ENCODE peak calls at places on chromosomes 3 and 15, in four cellular contexts. M is GM12878, W is SK-N-SH, H is K562. Q is an unnamed sample.

GRCh38 chr3:188584162-188584529 is 430.2 kb downstream of the LPP start:
- DNase-seq in M (no peak), W (no peak), H (no peak), Q (no peak)

GRCh38 chr3:189908646-189909045 is 212.1 kb downstream of the P3H2 start:
- DNase-seq in M (no peak), W (no peak), H (no peak), Q (no peak)

GRCh38 chr3:126606021-126606420 is 47.3 kb upstream of the C3orf22 start:
- DNase-seq in M (no peak), W (no peak), H (no peak), Q (no peak)

GRCh38 chr3:174862101-174862500 is 3.0 kb downstream of the NAALADL2 start:
- DNase-seq in M (no peak), W (no peak), H (no peak), Q (peak)

GRCh38 chr3:162487138-162487537 is 990.5 kb downstream of the OTOL1 start:
- DNase-seq in M (no peak), W (no peak), H (no peak), Q (no peak)

GRCh38 chr3:11575964-11576363 is 67.8 kb downstream of the VGLL4 start:
- DNase-seq in M (no peak), W (no peak), H (no peak), Q (no peak)

GRCh38 chr3:151926956-151927355 is 53.5 kb downstream of the SUCNR1 start:
- DNase-seq in M (no peak), W (no peak), H (no peak), Q (no peak)

GRCh38 chr3:187321766-187322165 is 30.2 kb upstream of the MASP1 start:
- DNase-seq in M (no peak), W (no peak), H (no peak), Q (no peak)

GRCh38 chr3:191492601-191493000 is 31.6 kb downstream of the PYDC2 start:
- DNase-seq in M (no peak), W (no peak), H (no peak), Q (no peak)

GRCh38 chr3:28240440-28240839 is 979 bp upstream of the CMC1 start:
- DNase-seq in M (no peak), W (no peak), H (no peak), Q (peak)

GRCh38 chr3:98954242-98954641 is 52.7 kb upstream of the DCBLD2 start:
- DNase-seq in M (no peak), W (no peak), H (no peak), Q (no peak)

GRCh38 chr3:184697845-184698244 is 14.0 kb downstream of the MAGEF1 start:
- DNase-seq in M (no peak), W (peak), H (no peak), Q (no peak)

GRCh38 chr15:60208708-60209107 is 189.1 kb downstream of the ANXA2 start:
- DNase-seq in M (no peak), W (no peak), H (no peak), Q (no peak)

GRCh38 chr15:69823223-69823907 is 274.4 kb downstream of the TLE3 start:
- DNase-seq in M (no peak), W (peak), H (peak), Q (no peak)

GRCh38 chr3:178513539-178514410 is 22.5 kb upstream of the KCNMB2 start:
- DNase-seq in M (no peak), W (no peak), H (no peak), Q (no peak)

GRCh38 chr3:177744873-177745646 is 547.8 kb upstream of the TBL1XR1 start:
- DNase-seq in M (no peak), W (no peak), H (no peak), Q (no peak)

GRCh38 chr3:181278468-181279238 is 289.1 kb upstream of the DNAJC19 start:
- DNase-seq in M (no peak), W (peak), H (peak), Q (no peak)

GRCh38 chr15:31440754-31441298 is 114.2 kb downstream of the KLF13 start:
- DNase-seq in M (no peak), W (peak), H (peak), Q (no peak)

GRCh38 chr3:55060921-55061555 is 133.2 kb upstream of the LRTM1 start:
- DNase-seq in M (no peak), W (no peak), H (no peak), Q (no peak)

GRCh38 chr3:184361932-184362667 is 590 bp downstream of the POLR2H start:
- DNase-seq in M (no peak), W (peak), H (peak), Q (no peak)

GRCh38 chr3:66378256-66378655 is 122.6 kb downstream of the LRIG1 start:
- DNase-seq in M (no peak), W (peak), H (peak), Q (no peak)

DNA sequence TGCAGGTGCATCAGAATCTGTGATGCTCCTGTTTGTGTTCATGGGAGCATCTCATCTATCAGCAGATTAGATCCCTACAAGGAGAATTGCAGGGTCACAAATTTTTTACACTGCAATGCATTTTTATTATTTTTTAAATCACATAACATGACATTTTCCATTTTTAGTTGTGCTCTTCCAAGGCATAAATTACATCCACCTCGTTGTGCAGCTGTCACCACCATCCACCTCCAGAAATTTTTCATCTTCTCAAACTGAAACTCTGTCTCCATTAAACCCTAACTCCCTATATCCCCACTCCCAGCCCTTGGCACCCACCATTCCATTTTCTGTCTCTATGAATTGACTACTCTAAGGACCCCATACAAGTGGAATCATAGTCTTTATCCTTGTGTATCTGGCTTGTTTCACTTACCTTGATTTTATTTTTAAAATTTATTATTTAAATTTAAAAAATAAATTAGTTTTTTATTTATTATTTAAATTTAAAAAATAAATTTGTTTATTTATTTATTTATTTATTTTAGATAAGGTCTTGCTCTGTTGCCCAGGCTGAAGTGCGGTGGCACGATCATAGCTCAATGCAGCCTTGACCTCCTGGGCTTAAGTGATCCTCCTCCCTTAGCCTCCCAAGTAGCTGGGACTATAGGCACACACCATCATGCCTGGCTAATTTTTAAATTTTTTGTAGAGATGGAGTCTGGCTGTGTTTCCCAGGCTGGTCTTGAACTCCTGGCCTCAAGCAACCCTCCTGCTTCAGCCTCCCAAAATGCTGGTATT is 47.7 kb downstream of the FBLN2 start:
- DNase-seq in M (no peak), W (no peak), H (no peak), Q (no peak)
- TF ChIP-seq NRF1 in M (no peak), W (no peak), H (no peak), Q (no peak)

GRCh38 chr3:69095636-69096035 is 10.9 kb downstream of the ARL6IP5 start:
- DNase-seq in M (no peak), W (no peak), H (no peak), Q (no peak)
- TF ChIP-seq NRF1 in M (no peak), W (no peak), H (no peak), Q (no peak)

GRCh38 chr3:129473067-129473765 is 33.2 kb downstream of the IFT122 start:
- DNase-seq in M (no peak), W (no peak), H (no peak), Q (no peak)

GRCh38 chr3:129475863-129476262 is 35.8 kb downstream of the IFT122 start:
- DNase-seq in M (no peak), W (no peak), H (no peak), Q (no peak)

GRCh38 chr3:129476586-129476985 is 36.6 kb downstream of the IFT122 start:
- DNase-seq in M (no peak), W (no peak), H (no peak), Q (no peak)

GRCh38 chr3:129474986-129475804 is 35.2 kb downstream of the IFT122 start:
- DNase-seq in M (no peak), W (no peak), H (no peak), Q (no peak)

GRCh38 chr3:129473766-129474152 is 33.7 kb downstream of the IFT122 start:
- DNase-seq in M (no peak), W (no peak), H (no peak), Q (no peak)
- TF ChIP-seq NRF1 in M (no peak), W (no peak), H (no peak), Q (no peak)

DNA sequence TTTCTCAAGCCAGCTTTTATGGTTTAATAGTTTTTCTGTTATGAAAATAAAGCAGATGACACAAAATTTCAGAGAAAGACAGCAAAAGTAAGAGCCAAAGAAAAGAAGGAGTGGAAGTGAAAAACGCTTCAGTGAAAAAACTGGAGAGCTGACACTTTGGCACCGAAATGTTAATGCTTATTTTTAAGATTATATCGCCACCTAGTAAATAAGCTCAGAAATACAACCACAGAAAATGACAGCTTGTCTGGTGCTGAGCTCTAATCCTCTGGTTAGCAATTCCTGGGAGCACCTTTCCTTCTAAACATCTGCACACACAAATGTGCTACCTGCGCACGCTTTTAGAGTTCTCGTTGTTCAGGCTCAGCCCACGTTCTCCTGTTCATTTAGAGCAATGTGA is 101.7 kb downstream of the ZPLD1 start:
- DNase-seq in M (no peak), W (peak), H (no peak), Q (no peak)
- TF ChIP-seq NRF1 in M (no peak), W (no peak), H (no peak), Q (no peak)

DNA sequence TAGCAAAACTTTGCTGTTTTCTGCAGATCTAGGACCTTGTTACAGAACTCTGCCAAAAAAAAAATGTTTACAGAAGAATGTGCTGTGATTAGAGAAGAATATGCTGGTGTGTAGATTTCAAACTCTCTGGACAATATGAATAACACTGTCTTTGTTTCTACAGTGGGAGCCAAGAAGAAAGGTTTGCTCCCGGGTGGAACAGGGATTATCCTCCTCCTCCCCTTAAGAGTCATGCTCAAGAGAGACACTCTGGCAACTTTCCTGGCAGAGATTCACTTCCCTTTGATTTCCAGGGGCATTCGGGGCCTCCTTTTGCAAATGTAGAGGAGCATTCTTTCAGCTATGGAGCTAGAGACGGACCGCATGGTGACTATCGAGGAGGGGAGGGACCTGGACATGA is 27.4 kb downstream of the RBM6 start:
- DNase-seq in M (no peak), W (no peak), H (no peak), Q (no peak)
- TF ChIP-seq NRF1 in M (no peak), W (no peak), H (no peak), Q (no peak)

DNA sequence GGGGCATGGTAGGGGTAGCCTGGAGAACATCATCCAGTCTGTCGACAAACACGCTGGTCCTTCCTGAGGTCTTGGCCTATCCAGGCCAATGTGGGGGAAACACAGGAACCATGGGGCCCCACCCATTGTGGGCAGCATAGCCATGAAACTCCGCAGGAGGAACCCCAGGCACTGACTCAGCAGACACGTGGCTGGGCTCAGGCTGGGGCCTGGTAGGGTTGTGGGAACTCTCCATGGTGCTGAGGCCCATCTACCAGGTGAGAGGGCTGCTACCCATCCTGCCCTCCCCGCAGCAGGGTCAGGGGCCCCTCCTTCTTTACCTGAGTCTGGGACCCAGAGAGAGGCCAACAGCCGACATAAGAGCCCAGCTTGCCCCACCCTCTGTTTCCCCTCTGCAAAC is 22.6 kb upstream of the CACNA2D2 start:
- DNase-seq in M (no peak), W (no peak), H (peak), Q (peak)
- TF ChIP-seq NRF1 in M (no peak), W (no peak), H (no peak), Q (no peak)

GRCh38 chr15:91408476-91409076 is 308.5 kb downstream of the SV2B start:
- DNase-seq in M (no peak), W (peak), H (no peak), Q (no peak)

GRCh38 chr15:91412529-91412928 is 312.5 kb downstream of the SV2B start:
- DNase-seq in M (no peak), W (no peak), H (no peak), Q (no peak)

GRCh38 chr15:91411570-91411969 is 311.5 kb downstream of the SV2B start:
- DNase-seq in M (no peak), W (no peak), H (no peak), Q (no peak)

GRCh38 chr15:91409430-91409829 is 309.4 kb downstream of the SV2B start:
- DNase-seq in M (no peak), W (no peak), H (no peak), Q (no peak)

GRCh38 chr15:91407237-91407889 is 307.3 kb downstream of the SV2B start:
- DNase-seq in M (no peak), W (no peak), H (no peak), Q (no peak)
- TF ChIP-seq NRF1 in M (no peak), W (no peak), H (no peak), Q (no peak)

DNA sequence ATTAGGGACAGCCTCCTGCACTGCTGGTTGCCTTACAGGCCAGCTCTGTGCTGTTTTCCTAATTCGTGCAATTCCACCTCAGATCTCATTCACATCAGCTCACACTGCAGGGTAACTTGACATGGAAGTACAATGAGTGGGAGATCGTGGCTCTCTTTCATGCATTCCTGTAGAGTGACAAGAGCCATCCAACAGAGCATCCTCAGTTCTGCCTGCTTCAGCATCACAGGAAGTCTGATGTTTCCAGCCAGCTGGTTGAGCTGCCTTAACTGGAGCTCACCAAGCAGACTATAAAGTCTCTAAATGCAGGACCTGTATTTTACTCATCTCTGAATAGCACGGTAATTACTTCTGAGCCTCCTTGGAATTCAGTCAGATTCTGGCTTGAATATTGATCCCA is 1.6 kb upstream of the DIS3L start:
- DNase-seq in M (no peak), W (no peak), H (no peak), Q (no peak)
- TF ChIP-seq NRF1 in M (no peak), W (no peak), H (no peak), Q (no peak)